ENCODE peak calls at places on chromosomes 12 and 14, in seven cellular contexts. Q is GM23248, X is LHCN-M2, P is neural crest cell, M is midbrain, U is AG09319, R is AG20443. V is an unnamed sample.

GRCh38 chr12:114668151-114668891 is 15.7 kb downstream of the TBX3 start:
- DNase-seq in Q (peak; percentile 96), X (peak; percentile 71), P (peak; percentile 55), M (peak; percentile 54), U (peak; percentile 79), R (peak; percentile 93), V (peak; percentile 79)

GRCh38 chr14:98605043-98605442 is 667.0 kb downstream of the BCL11B start:
- DNase-seq in Q (no peak), X (no peak), P (no peak), M (no peak), U (no peak), R (no peak), V (no peak)

GRCh38 chr12:79877246-79877645 is 57.7 kb downstream of the PPP1R12A start:
- DNase-seq in Q (no peak), X (no peak), P (no peak), M (no peak), U (no peak), R (no peak), V (no peak)

GRCh38 chr14:58808828-58809227 is 171.1 kb downstream of the DACT1 start:
- DNase-seq in Q (peak; percentile 25), X (peak; percentile 82), P (no peak), M (peak; percentile 56), U (peak; percentile 52), R (no peak), V (peak; percentile 72)

GRCh38 chr14:93962701-93963601 is 13.4 kb downstream of the ASB2 start:
- DNase-seq in Q (no peak), X (peak; percentile 67), P (no peak), M (peak; percentile 27), U (no peak), R (no peak), V (no peak)

GRCh38 chr12:25257590-25258324 is 7.0 kb upstream of the KRAS start:
- DNase-seq in Q (no peak), X (no peak), P (no peak), M (no peak), U (no peak), R (no peak), V (no peak)

GRCh38 chr12:40055227-40055579 is 50.7 kb downstream of the SLC2A13 start:
- DNase-seq in Q (peak; percentile 17), X (peak; percentile 5), P (no peak), M (no peak), U (no peak), R (no peak), V (no peak)

GRCh38 chr12:41409628-41410027 is 221.5 kb downstream of the PDZRN4 start:
- DNase-seq in Q (no peak), X (no peak), P (no peak), M (no peak), U (no peak), R (no peak), V (no peak)

GRCh38 chr12:120994059-120994458 is 15.7 kb downstream of the HNF1A start:
- DNase-seq in Q (no peak), X (no peak), P (no peak), M (no peak), U (no peak), R (no peak), V (no peak)

GRCh38 chr12:14403711-14404164 is 38.3 kb downstream of the ATF7IP start:
- DNase-seq in Q (peak; percentile 77), X (peak; percentile 88), P (no peak), M (peak; percentile 43), U (peak; percentile 57), R (peak; percentile 60), V (peak; percentile 80)

GRCh38 chr14:99907761-99908652 is 114.8 kb downstream of the EML1 start:
- DNase-seq in Q (no peak), X (no peak), P (no peak), M (no peak), U (no peak), R (no peak), V (no peak)

GRCh38 chr12:82896979-82897378 is 210.3 kb downstream of the TMTC2 start:
- DNase-seq in Q (peak; percentile 62), X (no peak), P (no peak), M (no peak), U (no peak), R (no peak), V (no peak)

GRCh38 chr14:87628129-87628528 is 364.9 kb downstream of the GALC start:
- DNase-seq in Q (peak; percentile 52), X (no peak), P (peak; percentile 12), M (no peak), U (no peak), R (peak; percentile 61), V (peak; percentile 77)

GRCh38 chr12:54958048-54958658 is 26.4 kb downstream of the TESPA1 start:
- DNase-seq in Q (peak; percentile 77), X (peak; percentile 48), P (peak; percentile 63), M (peak; percentile 85), U (peak; percentile 35), R (peak; percentile 63), V (peak; percentile 69)

GRCh38 chr14:38108681-38109080 is 99.0 kb upstream of the SSTR1 start:
- DNase-seq in Q (peak; percentile 89), X (peak; percentile 26), P (no peak), M (no peak), U (peak; percentile 4), R (peak; percentile 68), V (peak; percentile 92)

GRCh38 chr12:5027436-5027835 is 16.2 kb upstream of the KCNA5 start:
- DNase-seq in Q (no peak), X (no peak), P (no peak), M (no peak), U (no peak), R (no peak), V (no peak)

GRCh38 chr12:79776111-79776510 is 85.3 kb upstream of the PAWR start:
- DNase-seq in Q (peak; percentile 73), X (peak; percentile 56), P (no peak), M (no peak), U (no peak), R (peak; percentile 29), V (peak; percentile 50)

GRCh38 chr14:63231733-63232132 is 27.5 kb downstream of the RHOJ start:
- DNase-seq in Q (no peak), X (no peak), P (no peak), M (no peak), U (no peak), R (no peak), V (no peak)

V was measured in AG10803.